ENCODE peak calls at places on chromosomes 1 and 21, in seven cellular contexts. N is fibroblast of mammary gland, F is iPS-NIHi11, P is activated T-cell treated with anti-CD3 and anti-CD28 coated beads for 24 hours, G is psoas muscle, O is Peyer's patch, R is foreskin fibroblast. S is an unnamed sample.

GRCh38 chr1:218592688-218593087 is 247.6 kb downstream of the TGFB2 start:
- DNase-seq in N (no peak), O (no peak), P (no peak), F (no peak), R (peak), G (no peak), S (peak)

GRCh38 chr1:38586993-38587646 is 272.5 kb downstream of the RRAGC start:
- DNase-seq in P (peak), N (no peak), R (no peak), G (peak), O (peak), F (peak), S (peak)

GRCh38 chr1:9860887-9861286 is 37.1 kb upstream of the CLSTN1 start:
- DNase-seq in F (no peak), P (no peak), O (no peak), R (no peak), N (peak), G (no peak), S (no peak)

GRCh38 chr1:205994342-205994741 is 8.9 kb downstream of the RAB7B start:
- DNase-seq in O (no peak), N (no peak), F (no peak), G (no peak), R (no peak), P (no peak), S (no peak)

GRCh38 chr1:226549094-226549936 is 751 bp downstream of the STUM start:
- DNase-seq in N (no peak), P (peak), O (peak), F (no peak), R (peak), G (peak), S (no peak)

GRCh38 chr1:229270547-229271447 is at the start of gene RAB4A:
- DNase-seq in F (peak), R (peak), N (peak), P (peak), O (peak), G (peak), S (peak)

GRCh38 chr1:67230539-67230938 is 64.3 kb downstream of the IL23R start:
- DNase-seq in G (no peak), O (no peak), F (no peak), N (no peak), R (no peak), P (no peak), S (no peak)

GRCh38 chr1:80447533-80447932 is 1353.2 kb upstream of the ADGRL2 start:
- DNase-seq in P (no peak), O (no peak), G (no peak), R (no peak), F (no peak), N (no peak), S (no peak)

GRCh38 chr1:174428033-174428432 is 19.7 kb upstream of the GPR52 start:
- DNase-seq in G (no peak), N (no peak), O (no peak), P (no peak), R (no peak), F (no peak), S (no peak)

GRCh38 chr1:231359113-231359512 is 21.0 kb downstream of the SPRTN start:
- DNase-seq in P (no peak), G (peak), N (peak), R (peak), O (no peak), F (no peak), S (no peak)

GRCh38 chr1:38129971-38130370 is 83.4 kb upstream of the POU3F1 start:
- DNase-seq in N (no peak), P (no peak), F (no peak), R (peak), G (no peak), O (no peak), S (no peak)

GRCh38 chr1:59669752-59670312 is 144.9 kb upstream of the HOOK1 start:
- DNase-seq in F (peak), R (peak), P (no peak), N (peak), G (peak), O (no peak), S (peak)

GRCh38 chr1:182056596-182057366 is 4.7 kb downstream of the ZNF648 start:
- DNase-seq in N (no peak), R (no peak), F (peak), G (no peak), P (no peak), O (no peak), S (no peak)

GRCh38 chr1:2099871-2100774 is 49.9 kb downstream of the PRKCZ start:
- DNase-seq in R (no peak), P (no peak), N (no peak), O (peak), F (no peak), G (peak), S (no peak)

GRCh38 chr1:1162597-1163537 is 10.8 kb upstream of the TTLL10 start:
- DNase-seq in F (peak), P (no peak), R (no peak), O (peak), N (no peak), G (peak), S (no peak)

GRCh38 chr1:38783659-38784229 is 75.8 kb downstream of the RRAGC start:
- DNase-seq in R (no peak), O (no peak), P (no peak), N (no peak), G (no peak), F (no peak), S (no peak)

GRCh38 chr21:35791541-35792335 is 268.6 kb downstream of the SETD4 start:
- DNase-seq in F (no peak), O (no peak), R (no peak), G (no peak), P (no peak), N (no peak), S (no peak)

GRCh38 chr1:161182214-161182613 is 4.9 kb upstream of the B4GALT3 start:
- DNase-seq in O (no peak), R (peak), N (peak), P (peak), F (no peak), G (no peak), S (peak)

GRCh38 chr1:234862944-234863515 is 253.1 kb upstream of the IRF2BP2 start:
- DNase-seq in G (peak), P (no peak), N (peak), F (peak), O (peak), R (peak), S (peak)

GRCh38 chr1:85585845-85586244 is 5.3 kb downstream of the CCN1 start:
- DNase-seq in P (no peak), R (peak), N (peak), F (no peak), O (no peak), G (no peak), S (no peak)

GRCh38 chr1:2273401-2274090 is 45.4 kb downstream of the SKI start:
- DNase-seq in F (no peak), O (no peak), R (no peak), N (no peak), P (no peak), G (no peak), S (no peak)

GRCh38 chr1:200351826-200352549 is 57.8 kb downstream of the ZNF281 start:
- DNase-seq in O (no peak), G (no peak), P (no peak), N (peak), F (no peak), R (peak), S (peak)

GRCh38 chr1:8122477-8123407 is 96.6 kb upstream of the ERRFI1 start:
- DNase-seq in G (no peak), N (peak), F (no peak), R (peak), O (no peak), P (no peak), S (no peak)

S was measured in hepatic stellate cell.